ENCODE peak calls at places on chromosomes 2 and 18, in five cellular contexts. B is adrenal gland, L is AG04449, R is tibial artery, O is fibroblast of mammary gland. Q is an unnamed sample.

GRCh38 chr2:144475044-144475443 is 44.9 kb downstream of the ZEB2 start:
- DNase-seq in R (no peak), B (no peak), O (no peak), L (no peak), Q (no peak)

GRCh38 chr18:8322486-8322885 is 286.8 kb upstream of the RAB12 start:
- DNase-seq in O (no peak), L (no peak), B (no peak), R (no peak), Q (no peak)

GRCh38 chr2:207513577-207514257 is 16.0 kb upstream of the CREB1 start:
- DNase-seq in B (no peak), L (peak), O (peak), R (no peak), Q (peak)

GRCh38 chr2:65228249-65228750 is 669 bp downstream of the ACTR2 start:
- DNase-seq in O (peak), R (no peak), L (no peak), B (no peak), Q (peak)

GRCh38 chr2:39781697-39782096 is 2.6 kb upstream of the THUMPD2 start:
- DNase-seq in B (no peak), L (no peak), O (peak), R (no peak), Q (no peak)

GRCh38 chr2:199414465-199414864 is 43.3 kb downstream of the SATB2 start:
- DNase-seq in B (no peak), L (no peak), R (no peak), O (no peak), Q (no peak)

GRCh38 chr2:46873632-46874068 is 42.0 kb downstream of the MCFD2 start:
- DNase-seq in B (peak), L (peak), R (peak), O (peak), Q (peak)

GRCh38 chr2:71457123-71457958 is 4.0 kb downstream of the DYSF start:
- DNase-seq in R (no peak), B (no peak), L (no peak), O (no peak), Q (no peak)

GRCh38 chr2:162344617-162344950 is 652 bp downstream of the GCA start:
- DNase-seq in B (no peak), O (no peak), R (no peak), L (no peak), Q (no peak)

GRCh38 chr2:136024185-136024584 is 38.8 kb upstream of the DARS1 start:
- DNase-seq in L (no peak), R (no peak), B (no peak), O (no peak), Q (no peak)

GRCh38 chr2:240224676-240225075 is 84.2 kb upstream of the OTOS start:
- DNase-seq in O (peak), R (no peak), B (no peak), L (peak), Q (no peak)

GRCh38 chr2:240226672-240227537 is 86.4 kb upstream of the OTOS start:
- DNase-seq in L (no peak), O (no peak), R (peak), B (peak), Q (no peak)

GRCh38 chr2:240225116-240225515 is 84.7 kb upstream of the OTOS start:
- DNase-seq in L (no peak), B (peak), O (no peak), R (peak), Q (no peak)

GRCh38 chr2:240227538-240228428 is 87.3 kb upstream of the OTOS start:
- DNase-seq in R (peak), L (no peak), O (no peak), B (peak), Q (no peak)

DNA sequence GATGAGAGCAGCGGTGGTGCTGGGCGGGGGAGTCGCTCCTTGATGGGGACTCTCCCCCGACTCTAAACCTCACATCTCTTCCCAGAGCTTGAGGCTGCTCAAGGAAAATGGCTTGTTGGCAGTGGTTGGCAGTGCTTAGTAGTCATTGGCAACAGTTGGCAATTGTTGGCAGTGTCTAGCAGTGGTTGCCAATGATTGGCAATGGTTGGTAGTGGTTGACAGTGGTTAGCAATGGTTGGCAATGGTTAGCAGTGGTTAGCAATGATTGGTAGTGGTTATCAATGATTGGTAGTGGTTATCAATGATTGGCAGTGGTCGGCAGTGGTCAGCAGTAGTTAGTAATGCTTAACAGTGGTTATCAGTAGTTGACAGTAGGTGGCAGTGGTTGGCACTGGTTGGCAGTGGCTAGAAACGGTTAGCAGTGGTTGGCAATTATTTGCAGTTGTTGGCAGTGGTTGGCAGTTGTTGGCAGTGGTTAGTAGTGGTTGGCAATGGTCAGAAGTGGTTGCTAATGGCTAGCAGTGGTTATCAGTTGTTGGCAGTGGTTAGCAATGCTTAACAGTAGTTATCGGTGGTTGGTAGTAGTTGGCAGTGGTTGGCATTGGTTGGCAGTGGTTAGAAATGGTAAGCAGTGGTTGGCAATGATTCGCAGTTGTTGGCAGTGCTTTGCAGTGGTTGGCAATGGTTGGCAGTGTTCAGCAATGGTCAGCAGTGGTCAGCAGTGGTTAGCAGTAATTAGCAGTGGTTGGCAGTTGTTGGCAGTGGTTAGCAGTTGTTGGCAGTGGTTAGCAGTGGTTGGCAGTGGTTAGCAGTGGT is 85.4 kb upstream of the OTOS start:
- DNase-seq in O (no peak), R (peak), L (no peak), B (peak), Q (no peak)
- TF ChIP-seq CTCF in O (peak), R (no peak), L (no peak), B (no peak), Q (peak)

GRCh38 chr2:234406085-234406484 is 90.8 kb downstream of the ARL4C start:
- DNase-seq in B (no peak), L (no peak), R (no peak), O (no peak), Q (no peak)
- TF ChIP-seq CTCF in B (no peak), L (no peak), R (no peak), O (no peak), Q (no peak)

GRCh38 chr2:118269408-118270051 is 181.3 kb downstream of the INSIG2 start:
- DNase-seq in L (no peak), B (no peak), R (no peak), O (no peak), Q (no peak)
- TF ChIP-seq CTCF in L (no peak), B (no peak), R (no peak), O (peak), Q (peak)

GRCh38 chr2:169983506-169983905 is 156.3 kb downstream of the UBR3 start:
- DNase-seq in B (no peak), R (no peak), L (no peak), O (peak), Q (no peak)
- TF ChIP-seq CTCF in B (no peak), R (no peak), L (no peak), O (peak), Q (no peak)

GRCh38 chr2:173571021-173571821 is 216.5 kb downstream of the CDCA7 start:
- DNase-seq in O (peak), B (peak), L (no peak), R (no peak), Q (no peak)

GRCh38 chr2:173572848-173573247 is 218.2 kb downstream of the CDCA7 start:
- DNase-seq in O (no peak), B (no peak), R (no peak), L (no peak), Q (no peak)

GRCh38 chr2:173571887-173572680 is 217.4 kb downstream of the CDCA7 start:
- DNase-seq in O (no peak), L (no peak), B (no peak), R (no peak), Q (no peak)

GRCh38 chr2:173568054-173568453 is 213.4 kb downstream of the CDCA7 start:
- DNase-seq in L (no peak), B (no peak), O (peak), R (no peak), Q (no peak)
- TF ChIP-seq CTCF in L (peak), B (peak), O (peak), R (no peak), Q (peak)

DNA sequence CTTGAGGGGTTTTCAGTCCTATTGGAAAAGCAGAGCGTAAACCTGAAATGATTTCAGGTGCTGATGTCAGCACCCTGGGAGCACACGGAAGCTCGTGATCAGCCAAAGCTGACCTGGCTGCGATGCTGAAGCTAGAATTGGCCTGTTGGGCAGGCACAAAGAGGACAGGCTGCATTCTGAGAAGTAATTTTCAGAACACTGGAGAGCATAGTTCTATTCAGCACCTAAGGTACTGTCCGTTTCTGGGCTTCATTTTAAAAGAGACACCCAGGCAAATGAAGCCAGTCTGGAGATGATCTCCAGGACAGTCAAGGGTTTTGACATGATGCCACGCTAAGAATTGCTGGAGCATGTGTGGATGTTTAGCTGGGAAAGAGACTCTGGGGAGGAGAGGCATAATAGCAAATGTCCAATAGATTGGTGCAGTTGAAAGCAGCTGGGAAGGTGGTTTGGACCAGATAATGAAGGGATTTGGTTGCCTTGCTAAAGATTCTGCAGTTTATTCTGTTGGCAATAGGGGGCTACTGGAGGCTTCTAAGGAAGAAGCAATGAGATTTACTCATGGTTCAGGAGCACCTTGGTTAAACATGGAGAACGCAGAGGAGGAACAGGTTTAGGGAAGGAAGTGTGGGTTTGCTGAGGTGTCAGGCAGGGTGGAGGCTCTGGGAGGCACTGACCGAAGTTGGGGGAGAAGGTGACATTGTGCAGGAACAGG is 86.6 kb downstream of the ACOXL start:
- DNase-seq in L (no peak), O (no peak), R (no peak), B (no peak), Q (no peak)
- TF ChIP-seq CTCF in L (no peak), O (no peak), R (no peak), B (no peak), Q (peak)

GRCh38 chr2:56132138-56132537 is 51.7 kb upstream of the CCDC85A start:
- DNase-seq in R (no peak), O (peak), L (peak), B (no peak), Q (no peak)
- TF ChIP-seq CTCF in R (peak), O (peak), L (peak), B (peak), Q (peak)

GRCh38 chr2:239026711-239027430 is 179.0 kb downstream of the TWIST2 start:
- DNase-seq in O (no peak), R (peak), L (no peak), B (no peak), Q (no peak)
- TF ChIP-seq CTCF in O (no peak), R (no peak), L (no peak), B (no peak), Q (no peak)

GRCh38 chr2:6352906-6353515 is 512.7 kb downstream of the CMPK2 start:
- DNase-seq in R (no peak), O (no peak), L (no peak), B (peak), Q (no peak)
- TF ChIP-seq CTCF in R (peak), O (peak), L (peak), B (peak), Q (peak)